ENCODE peak calls at places on chromosomes 7 and 10, in eight cellular contexts. T is neural crest cell; O is testis; V is H7; Q is left ventricle myocardium superior; B is hepatocyte; U is HEK293T; F is stimulated activated CD4-positive, alpha-beta T cell treated with anti-CD3 and anti-CD28 coated beads, Interleukin-4, amount 100 ng/mL, for 4 hours. M is an unnamed sample.

GRCh38 chr7:73827568-73828106 is 3.2 kb upstream of the CLDN4 start:
- DNase-seq in T (no peak), O (peak), V (peak), Q (no peak), B (peak), U (no peak), F (no peak), M (no peak)

GRCh38 chr10:72133517-72133916 is 45.2 kb upstream of the SPOCK2 start:
- DNase-seq in T (no peak), O (no peak), V (no peak), Q (no peak), B (no peak), U (no peak), F (no peak), M (no peak)

GRCh38 chr10:101441539-101442455 is 87.8 kb downstream of the BTRC start:
- DNase-seq in T (no peak), O (peak), V (peak), Q (no peak), B (peak), U (peak), F (no peak), M (peak)

GRCh38 chr10:80357000-80357803 is 621 bp downstream of the DYDC2 start:
- DNase-seq in T (peak), O (peak), V (peak), Q (no peak), B (peak), U (no peak), F (no peak), M (peak)

GRCh38 chr7:114459574-114459973 is 45.0 kb downstream of the FOXP2 start:
- DNase-seq in T (no peak), O (no peak), V (no peak), Q (no peak), B (no peak), U (no peak), F (no peak), M (no peak)

GRCh38 chr10:84097787-84098353 is 41.4 kb upstream of the GHITM start:
- DNase-seq in T (no peak), O (no peak), V (peak), Q (no peak), B (peak), U (no peak), F (no peak), M (no peak)

GRCh38 chr7:134886353-134887057 is 99.8 kb upstream of the AGBL3 start:
- DNase-seq in T (no peak), O (peak), V (no peak), Q (peak), B (peak), U (no peak), F (no peak), M (no peak)

GRCh38 chr7:28410628-28411578 is 1.4 kb upstream of the CREB5 start:
- DNase-seq in T (peak), O (peak), V (peak), Q (peak), B (peak), U (peak), F (no peak), M (peak)

GRCh38 chr10:98555011-98555619 is 108.4 kb upstream of the HPS1 start:
- DNase-seq in T (no peak), O (no peak), V (no peak), Q (no peak), B (peak), U (peak), F (no peak), M (peak)

GRCh38 chr10:93334901-93335312 is 147.2 kb downstream of the MYOF start:
- DNase-seq in T (no peak), O (no peak), V (no peak), Q (no peak), B (peak), U (no peak), F (no peak), M (no peak)

GRCh38 chr10:86684305-86684704 is 16.0 kb downstream of the LDB3 start:
- DNase-seq in T (peak), O (peak), V (peak), Q (peak), B (peak), U (peak), F (no peak), M (peak)

GRCh38 chr7:69638674-69639073 is 40.4 kb downstream of the AUTS2 start:
- DNase-seq in T (no peak), O (no peak), V (peak), Q (no peak), B (no peak), U (no peak), F (no peak), M (no peak)

GRCh38 chr10:130053561-130053960 is 57.1 kb downstream of the C10orf143 start:
- DNase-seq in T (no peak), O (no peak), V (no peak), Q (no peak), B (no peak), U (no peak), F (no peak), M (no peak)

GRCh38 chr10:71812913-71813590 is 38.0 kb downstream of the PSAP start:
- DNase-seq in T (no peak), O (no peak), V (peak), Q (no peak), B (no peak), U (no peak), F (no peak), M (no peak)

GRCh38 chr7:131026297-131027003 is 292.4 kb upstream of the KLF14 start:
- DNase-seq in T (no peak), O (no peak), V (no peak), Q (no peak), B (peak), U (no peak), F (no peak), M (no peak)

GRCh38 chr7:34761627-34762026 is 103.6 kb downstream of the NPSR1 start:
- DNase-seq in T (no peak), O (no peak), V (no peak), Q (no peak), B (no peak), U (no peak), F (no peak), M (no peak)

GRCh38 chr7:83850037-83850619 is 201.2 kb upstream of the SEMA3E start:
- DNase-seq in T (no peak), O (no peak), V (no peak), Q (no peak), B (no peak), U (no peak), F (no peak), M (no peak)

GRCh38 chr7:107816053-107816566 is 13.1 kb upstream of the SLC26A3 start:
- DNase-seq in T (no peak), O (no peak), V (no peak), Q (no peak), B (no peak), U (no peak), F (no peak), M (no peak)

GRCh38 chr7:152761116-152761748 is 1.7 kb downstream of the ACTR3B start:
- DNase-seq in T (no peak), O (no peak), V (no peak), Q (no peak), B (no peak), U (no peak), F (no peak), M (no peak)

GRCh38 chr7:16921644-16922257 is 40.0 kb upstream of the AGR3 start:
- DNase-seq in T (no peak), O (no peak), V (no peak), Q (no peak), B (peak), U (no peak), F (no peak), M (no peak)